ENCODE peak calls at places on chromosomes 11 and 22, in four cellular contexts. One of them, this sample, is unnamed.

GRCh38 chr11:17741487-17741886 is 6.9 kb downstream of the KCNC1 start:
- DNase-seq in activated T-cell treated with anti-CD3 and anti-CD28 coated beads, Interleukin-2, amount 50 U/mL, for 72 hours: no peak
- DNase-seq in sigmoid colon: peak
- DNase-seq in tibial nerve: no peak
- DNase-seq in this sample: no peak

GRCh38 chr22:30021881-30022619 is 58.2 kb upstream of the HORMAD2 start:
- DNase-seq in sigmoid colon: no peak
- DNase-seq in activated T-cell treated with anti-CD3 and anti-CD28 coated beads, Interleukin-2, amount 50 U/mL, for 72 hours: no peak
- DNase-seq in tibial nerve: no peak
- DNase-seq in this sample: no peak

GRCh38 chr11:112874959-112875358 is 86.3 kb upstream of the NCAM1 start:
- DNase-seq in sigmoid colon: no peak
- DNase-seq in activated T-cell treated with anti-CD3 and anti-CD28 coated beads, Interleukin-2, amount 50 U/mL, for 72 hours: no peak
- DNase-seq in tibial nerve: no peak
- DNase-seq in this sample: no peak

GRCh38 chr22:19811211-19811621 is 43.5 kb downstream of the GNB1L start:
- DNase-seq in sigmoid colon: peak
- DNase-seq in activated T-cell treated with anti-CD3 and anti-CD28 coated beads, Interleukin-2, amount 50 U/mL, for 72 hours: no peak
- DNase-seq in tibial nerve: no peak
- DNase-seq in this sample: no peak

GRCh38 chr11:61618991-61619390 is 38.1 kb upstream of the SYT7 start:
- DNase-seq in tibial nerve: no peak
- DNase-seq in activated T-cell treated with anti-CD3 and anti-CD28 coated beads, Interleukin-2, amount 50 U/mL, for 72 hours: no peak
- DNase-seq in sigmoid colon: no peak
- DNase-seq in this sample: no peak

GRCh38 chr11:128310676-128311445 is 276.5 kb downstream of the ETS1 start:
- DNase-seq in sigmoid colon: no peak
- DNase-seq in activated T-cell treated with anti-CD3 and anti-CD28 coated beads, Interleukin-2, amount 50 U/mL, for 72 hours: no peak
- DNase-seq in tibial nerve: no peak
- DNase-seq in this sample: no peak

GRCh38 chr22:17366830-17367229 is 2.4 kb upstream of the CECR2 start:
- DNase-seq in activated T-cell treated with anti-CD3 and anti-CD28 coated beads, Interleukin-2, amount 50 U/mL, for 72 hours: peak
- DNase-seq in sigmoid colon: peak
- DNase-seq in tibial nerve: no peak
- DNase-seq in this sample: peak

GRCh38 chr22:42262964-42263363 is 7.5 kb downstream of the TCF20 start:
- DNase-seq in tibial nerve: no peak
- DNase-seq in sigmoid colon: peak
- DNase-seq in activated T-cell treated with anti-CD3 and anti-CD28 coated beads, Interleukin-2, amount 50 U/mL, for 72 hours: no peak
- DNase-seq in this sample: no peak

GRCh38 chr11:131253885-131254204 is 116.6 kb upstream of the NTM start:
- DNase-seq in tibial nerve: no peak
- DNase-seq in activated T-cell treated with anti-CD3 and anti-CD28 coated beads, Interleukin-2, amount 50 U/mL, for 72 hours: no peak
- DNase-seq in sigmoid colon: no peak
- DNase-seq in this sample: peak

GRCh38 chr11:21072517-21072916 is 403.1 kb downstream of the NELL1 start:
- DNase-seq in tibial nerve: no peak
- DNase-seq in sigmoid colon: no peak
- DNase-seq in activated T-cell treated with anti-CD3 and anti-CD28 coated beads, Interleukin-2, amount 50 U/mL, for 72 hours: no peak
- DNase-seq in this sample: no peak

This sample was measured in putamen.